ENCODE peak calls at places on chromosomes 1 and 21, in nine cellular contexts. One of them, this sample, is unnamed.

GRCh38 chr1:174999926-175000696 is at the start of gene CACYBP:
- DNase-seq in left ventricle myocardium inferior: no peak
- DNase-seq in endothelial cell of umbilical vein: peak
- DNase-seq in tibial nerve: peak
- DNase-seq in activated CD8-positive, alpha-beta T cell treated with anti-CD3 and anti-CD28 coated beads for 36 hours: peak
- DNase-seq in Panc1: no peak
- DNase-seq in SK-N-SH: peak
- DNase-seq in cardiac muscle cell: peak
- DNase-seq in psoas muscle: no peak
- DNase-seq in this sample: peak

GRCh38 chr1:96049759-96050409 is 671.7 kb upstream of the PTBP2 start:
- DNase-seq in left ventricle myocardium inferior: no peak
- DNase-seq in endothelial cell of umbilical vein: no peak
- DNase-seq in tibial nerve: no peak
- DNase-seq in activated CD8-positive, alpha-beta T cell treated with anti-CD3 and anti-CD28 coated beads for 36 hours: no peak
- DNase-seq in Panc1: no peak
- DNase-seq in SK-N-SH: no peak
- DNase-seq in cardiac muscle cell: no peak
- DNase-seq in psoas muscle: no peak
- DNase-seq in this sample: peak

GRCh38 chr1:18481190-18481920 is 625 bp downstream of the KLHDC7A start:
- DNase-seq in left ventricle myocardium inferior: no peak
- DNase-seq in endothelial cell of umbilical vein: no peak
- DNase-seq in tibial nerve: no peak
- DNase-seq in activated CD8-positive, alpha-beta T cell treated with anti-CD3 and anti-CD28 coated beads for 36 hours: no peak
- DNase-seq in Panc1: no peak
- DNase-seq in SK-N-SH: no peak
- DNase-seq in cardiac muscle cell: no peak
- DNase-seq in psoas muscle: no peak
- DNase-seq in this sample: no peak

GRCh38 chr1:108610073-108610472 is 50.2 kb downstream of the EEIG2 start:
- DNase-seq in left ventricle myocardium inferior: no peak
- DNase-seq in endothelial cell of umbilical vein: peak
- DNase-seq in tibial nerve: no peak
- DNase-seq in activated CD8-positive, alpha-beta T cell treated with anti-CD3 and anti-CD28 coated beads for 36 hours: no peak
- DNase-seq in Panc1: no peak
- DNase-seq in SK-N-SH: no peak
- DNase-seq in cardiac muscle cell: peak
- DNase-seq in psoas muscle: no peak
- DNase-seq in this sample: no peak

GRCh38 chr1:80509965-80510522 is 1290.7 kb upstream of the ADGRL2 start:
- DNase-seq in left ventricle myocardium inferior: no peak
- DNase-seq in endothelial cell of umbilical vein: no peak
- DNase-seq in tibial nerve: no peak
- DNase-seq in activated CD8-positive, alpha-beta T cell treated with anti-CD3 and anti-CD28 coated beads for 36 hours: no peak
- DNase-seq in Panc1: no peak
- DNase-seq in SK-N-SH: no peak
- DNase-seq in cardiac muscle cell: peak
- DNase-seq in psoas muscle: no peak
- DNase-seq in this sample: no peak

GRCh38 chr1:33169290-33170055 is 12.4 kb downstream of the TRIM62 start:
- DNase-seq in left ventricle myocardium inferior: no peak
- DNase-seq in endothelial cell of umbilical vein: no peak
- DNase-seq in tibial nerve: no peak
- DNase-seq in activated CD8-positive, alpha-beta T cell treated with anti-CD3 and anti-CD28 coated beads for 36 hours: no peak
- DNase-seq in Panc1: no peak
- DNase-seq in SK-N-SH: no peak
- DNase-seq in cardiac muscle cell: no peak
- DNase-seq in psoas muscle: no peak
- DNase-seq in this sample: no peak

GRCh38 chr1:47918257-47918867 is 78.8 kb downstream of the TRABD2B start:
- DNase-seq in left ventricle myocardium inferior: no peak
- DNase-seq in endothelial cell of umbilical vein: peak
- DNase-seq in tibial nerve: no peak
- DNase-seq in activated CD8-positive, alpha-beta T cell treated with anti-CD3 and anti-CD28 coated beads for 36 hours: no peak
- DNase-seq in Panc1: no peak
- DNase-seq in SK-N-SH: peak
- DNase-seq in cardiac muscle cell: no peak
- DNase-seq in psoas muscle: no peak
- DNase-seq in this sample: no peak

GRCh38 chr1:92536593-92537332 is 50.0 kb upstream of the GFI1 start:
- DNase-seq in left ventricle myocardium inferior: no peak
- DNase-seq in endothelial cell of umbilical vein: peak
- DNase-seq in tibial nerve: no peak
- DNase-seq in activated CD8-positive, alpha-beta T cell treated with anti-CD3 and anti-CD28 coated beads for 36 hours: peak
- DNase-seq in Panc1: no peak
- DNase-seq in SK-N-SH: no peak
- DNase-seq in cardiac muscle cell: no peak
- DNase-seq in psoas muscle: no peak
- DNase-seq in this sample: no peak

GRCh38 chr1:218568962-218569530 is 223.9 kb downstream of the TGFB2 start:
- DNase-seq in left ventricle myocardium inferior: no peak
- DNase-seq in endothelial cell of umbilical vein: peak
- DNase-seq in tibial nerve: no peak
- DNase-seq in activated CD8-positive, alpha-beta T cell treated with anti-CD3 and anti-CD28 coated beads for 36 hours: no peak
- DNase-seq in Panc1: no peak
- DNase-seq in SK-N-SH: no peak
- DNase-seq in cardiac muscle cell: no peak
- DNase-seq in psoas muscle: no peak
- DNase-seq in this sample: no peak

GRCh38 chr1:150076066-150076465 is 8.5 kb downstream of the VPS45 start:
- DNase-seq in left ventricle myocardium inferior: no peak
- DNase-seq in endothelial cell of umbilical vein: no peak
- DNase-seq in tibial nerve: no peak
- DNase-seq in activated CD8-positive, alpha-beta T cell treated with anti-CD3 and anti-CD28 coated beads for 36 hours: no peak
- DNase-seq in Panc1: no peak
- DNase-seq in SK-N-SH: no peak
- DNase-seq in cardiac muscle cell: no peak
- DNase-seq in psoas muscle: no peak
- DNase-seq in this sample: no peak

GRCh38 chr1:151553659-151554058 is 13.6 kb downstream of the TUFT1 start:
- DNase-seq in left ventricle myocardium inferior: no peak
- DNase-seq in endothelial cell of umbilical vein: no peak
- DNase-seq in tibial nerve: no peak
- DNase-seq in activated CD8-positive, alpha-beta T cell treated with anti-CD3 and anti-CD28 coated beads for 36 hours: no peak
- DNase-seq in Panc1: no peak
- DNase-seq in SK-N-SH: no peak
- DNase-seq in cardiac muscle cell: no peak
- DNase-seq in psoas muscle: no peak
- DNase-seq in this sample: no peak

GRCh38 chr1:171788696-171789095 is 7.2 kb downstream of the METTL13 start:
- DNase-seq in left ventricle myocardium inferior: no peak
- DNase-seq in endothelial cell of umbilical vein: no peak
- DNase-seq in tibial nerve: no peak
- DNase-seq in activated CD8-positive, alpha-beta T cell treated with anti-CD3 and anti-CD28 coated beads for 36 hours: no peak
- DNase-seq in Panc1: no peak
- DNase-seq in SK-N-SH: no peak
- DNase-seq in cardiac muscle cell: no peak
- DNase-seq in psoas muscle: no peak
- DNase-seq in this sample: peak

GRCh38 chr1:179036844-179037465 is 11.3 kb downstream of the FAM20B start:
- DNase-seq in left ventricle myocardium inferior: no peak
- DNase-seq in endothelial cell of umbilical vein: peak
- DNase-seq in tibial nerve: no peak
- DNase-seq in activated CD8-positive, alpha-beta T cell treated with anti-CD3 and anti-CD28 coated beads for 36 hours: peak
- DNase-seq in Panc1: no peak
- DNase-seq in SK-N-SH: no peak
- DNase-seq in cardiac muscle cell: no peak
- DNase-seq in psoas muscle: no peak
- DNase-seq in this sample: peak

GRCh38 chr1:228393268-228393699 is 13.4 kb downstream of the TRIM11 start:
- DNase-seq in left ventricle myocardium inferior: peak
- DNase-seq in endothelial cell of umbilical vein: peak
- DNase-seq in tibial nerve: no peak
- DNase-seq in activated CD8-positive, alpha-beta T cell treated with anti-CD3 and anti-CD28 coated beads for 36 hours: no peak
- DNase-seq in Panc1: no peak
- DNase-seq in SK-N-SH: no peak
- DNase-seq in cardiac muscle cell: peak
- DNase-seq in psoas muscle: peak
- DNase-seq in this sample: peak

GRCh38 chr21:18869105-18869504 is 465.5 kb upstream of the TMPRSS15 start:
- DNase-seq in left ventricle myocardium inferior: no peak
- DNase-seq in endothelial cell of umbilical vein: no peak
- DNase-seq in tibial nerve: no peak
- DNase-seq in activated CD8-positive, alpha-beta T cell treated with anti-CD3 and anti-CD28 coated beads for 36 hours: no peak
- DNase-seq in Panc1: no peak
- DNase-seq in SK-N-SH: no peak
- DNase-seq in cardiac muscle cell: no peak
- DNase-seq in psoas muscle: no peak
- DNase-seq in this sample: no peak
- TF ChIP-seq CTCF in left ventricle myocardium inferior: no peak
- TF ChIP-seq CTCF in endothelial cell of umbilical vein: no peak
- TF ChIP-seq CTCF in tibial nerve: no peak
- TF ChIP-seq CTCF in activated CD8-positive, alpha-beta T cell treated with anti-CD3 and anti-CD28 coated beads for 36 hours: no peak
- TF ChIP-seq CTCF in Panc1: no peak
- TF ChIP-seq CTCF in SK-N-SH: no peak
- TF ChIP-seq CTCF in cardiac muscle cell: no peak
- TF ChIP-seq CTCF in psoas muscle: no peak
- TF ChIP-seq CTCF in this sample: no peak

DNA sequence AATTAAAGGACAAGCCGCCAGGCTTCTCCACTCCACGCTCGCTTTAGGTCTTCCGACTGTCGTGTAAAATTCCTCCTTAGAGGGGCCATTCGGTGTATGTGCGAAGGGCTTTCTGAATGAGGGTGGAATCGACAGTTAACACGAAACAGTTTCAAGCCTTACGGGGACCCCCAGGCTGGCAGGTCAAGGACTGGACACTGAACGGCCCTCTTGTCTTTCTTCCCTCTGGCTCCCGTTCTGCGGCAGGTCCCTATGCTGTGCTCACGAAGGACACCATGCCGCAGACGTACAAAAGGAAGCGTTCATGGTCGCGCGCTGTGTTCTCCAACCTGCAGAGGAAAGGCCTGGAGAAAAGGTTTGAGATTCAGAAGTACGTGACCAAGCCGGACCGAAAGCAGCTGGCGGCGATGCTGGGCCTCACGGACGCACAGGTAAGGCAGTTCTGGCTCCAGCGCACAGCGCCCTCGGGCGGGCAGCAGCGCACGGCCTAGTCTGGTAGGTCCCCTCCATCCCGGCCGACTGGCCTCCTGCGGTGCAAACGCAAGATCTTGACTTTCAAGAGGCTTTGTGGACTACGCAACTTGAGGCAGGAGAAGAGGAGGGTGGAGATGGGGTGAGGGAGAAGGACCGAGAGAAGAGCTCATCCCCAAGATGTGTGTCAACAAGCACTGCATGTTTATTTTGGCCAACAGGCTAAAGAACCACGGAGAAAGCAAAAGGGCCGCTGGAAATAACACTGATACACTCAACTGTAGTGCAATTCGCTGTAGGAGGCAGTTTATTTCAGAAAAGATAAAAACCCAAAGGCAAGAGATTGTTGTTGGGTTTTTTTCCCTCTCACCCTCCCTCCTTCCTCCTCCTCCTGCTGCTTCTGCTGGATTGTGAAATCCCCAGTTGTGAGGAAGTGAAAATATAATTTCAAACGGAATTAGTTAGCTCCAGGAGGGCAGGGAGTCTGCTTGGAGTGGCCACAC is 3.0 kb downstream of the HLX start:
- DNase-seq in left ventricle myocardium inferior: no peak
- DNase-seq in endothelial cell of umbilical vein: no peak
- DNase-seq in tibial nerve: no peak
- DNase-seq in activated CD8-positive, alpha-beta T cell treated with anti-CD3 and anti-CD28 coated beads for 36 hours: no peak
- DNase-seq in Panc1: no peak
- DNase-seq in SK-N-SH: peak
- DNase-seq in cardiac muscle cell: no peak
- DNase-seq in psoas muscle: peak
- DNase-seq in this sample: no peak
- TF ChIP-seq CTCF in left ventricle myocardium inferior: peak
- TF ChIP-seq CTCF in endothelial cell of umbilical vein: no peak
- TF ChIP-seq CTCF in tibial nerve: peak
- TF ChIP-seq CTCF in activated CD8-positive, alpha-beta T cell treated with anti-CD3 and anti-CD28 coated beads for 36 hours: no peak
- TF ChIP-seq CTCF in Panc1: no peak
- TF ChIP-seq CTCF in SK-N-SH: no peak
- TF ChIP-seq CTCF in cardiac muscle cell: peak
- TF ChIP-seq CTCF in psoas muscle: no peak
- TF ChIP-seq CTCF in this sample: no peak

GRCh38 chr1:154276797-154277196 is 4.4 kb downstream of the HAX1 start:
- DNase-seq in left ventricle myocardium inferior: no peak
- DNase-seq in endothelial cell of umbilical vein: no peak
- DNase-seq in tibial nerve: no peak
- DNase-seq in activated CD8-positive, alpha-beta T cell treated with anti-CD3 and anti-CD28 coated beads for 36 hours: peak
- DNase-seq in Panc1: no peak
- DNase-seq in SK-N-SH: peak
- DNase-seq in cardiac muscle cell: no peak
- DNase-seq in psoas muscle: no peak
- DNase-seq in this sample: no peak
- TF ChIP-seq CTCF in left ventricle myocardium inferior: peak
- TF ChIP-seq CTCF in endothelial cell of umbilical vein: no peak
- TF ChIP-seq CTCF in tibial nerve: no peak
- TF ChIP-seq CTCF in activated CD8-positive, alpha-beta T cell treated with anti-CD3 and anti-CD28 coated beads for 36 hours: peak
- TF ChIP-seq CTCF in Panc1: no peak
- TF ChIP-seq CTCF in SK-N-SH: peak
- TF ChIP-seq CTCF in cardiac muscle cell: peak
- TF ChIP-seq CTCF in psoas muscle: peak
- TF ChIP-seq CTCF in this sample: peak

GRCh38 chr1:243413431-243414151 is 157.8 kb downstream of the SDCCAG8 start:
- DNase-seq in left ventricle myocardium inferior: no peak
- DNase-seq in endothelial cell of umbilical vein: no peak
- DNase-seq in tibial nerve: no peak
- DNase-seq in activated CD8-positive, alpha-beta T cell treated with anti-CD3 and anti-CD28 coated beads for 36 hours: no peak
- DNase-seq in Panc1: no peak
- DNase-seq in SK-N-SH: no peak
- DNase-seq in cardiac muscle cell: no peak
- DNase-seq in psoas muscle: no peak
- DNase-seq in this sample: no peak

GRCh38 chr1:243407284-243408018 is 151.6 kb downstream of the SDCCAG8 start:
- DNase-seq in left ventricle myocardium inferior: no peak
- DNase-seq in endothelial cell of umbilical vein: peak
- DNase-seq in tibial nerve: no peak
- DNase-seq in activated CD8-positive, alpha-beta T cell treated with anti-CD3 and anti-CD28 coated beads for 36 hours: no peak
- DNase-seq in Panc1: no peak
- DNase-seq in SK-N-SH: no peak
- DNase-seq in cardiac muscle cell: no peak
- DNase-seq in psoas muscle: no peak
- DNase-seq in this sample: peak

GRCh38 chr1:243408479-243408878 is 152.6 kb downstream of the SDCCAG8 start:
- DNase-seq in left ventricle myocardium inferior: no peak
- DNase-seq in endothelial cell of umbilical vein: no peak
- DNase-seq in tibial nerve: no peak
- DNase-seq in activated CD8-positive, alpha-beta T cell treated with anti-CD3 and anti-CD28 coated beads for 36 hours: no peak
- DNase-seq in Panc1: no peak
- DNase-seq in SK-N-SH: no peak
- DNase-seq in cardiac muscle cell: no peak
- DNase-seq in psoas muscle: no peak
- DNase-seq in this sample: no peak

GRCh38 chr1:243411472-243411871 is 155.6 kb downstream of the SDCCAG8 start:
- DNase-seq in left ventricle myocardium inferior: no peak
- DNase-seq in endothelial cell of umbilical vein: no peak
- DNase-seq in tibial nerve: no peak
- DNase-seq in activated CD8-positive, alpha-beta T cell treated with anti-CD3 and anti-CD28 coated beads for 36 hours: no peak
- DNase-seq in Panc1: no peak
- DNase-seq in SK-N-SH: no peak
- DNase-seq in cardiac muscle cell: no peak
- DNase-seq in psoas muscle: no peak
- DNase-seq in this sample: no peak

DNA sequence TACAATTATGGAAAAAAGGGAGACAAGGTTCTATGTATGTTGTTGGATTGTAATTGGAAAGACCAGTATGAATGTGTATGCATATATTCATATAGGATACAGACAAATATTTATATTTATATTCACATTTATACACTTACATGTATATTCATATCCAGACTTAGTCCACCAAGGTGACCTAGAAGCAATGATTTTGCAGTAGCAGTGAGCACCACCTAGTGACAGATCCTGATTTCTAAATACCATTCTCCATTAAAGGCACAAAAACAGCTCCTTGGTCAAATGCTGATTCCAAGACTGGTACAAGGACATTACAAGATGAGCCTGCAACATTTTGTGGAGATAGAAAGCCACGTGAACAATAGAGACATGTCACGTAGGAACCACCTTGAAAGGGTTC is 153.4 kb downstream of the SDCCAG8 start:
- DNase-seq in left ventricle myocardium inferior: no peak
- DNase-seq in endothelial cell of umbilical vein: peak
- DNase-seq in tibial nerve: no peak
- DNase-seq in activated CD8-positive, alpha-beta T cell treated with anti-CD3 and anti-CD28 coated beads for 36 hours: no peak
- DNase-seq in Panc1: no peak
- DNase-seq in SK-N-SH: no peak
- DNase-seq in cardiac muscle cell: no peak
- DNase-seq in psoas muscle: no peak
- DNase-seq in this sample: no peak
- TF ChIP-seq CTCF in left ventricle myocardium inferior: no peak
- TF ChIP-seq CTCF in endothelial cell of umbilical vein: peak
- TF ChIP-seq CTCF in tibial nerve: no peak
- TF ChIP-seq CTCF in activated CD8-positive, alpha-beta T cell treated with anti-CD3 and anti-CD28 coated beads for 36 hours: no peak
- TF ChIP-seq CTCF in Panc1: peak
- TF ChIP-seq CTCF in SK-N-SH: peak
- TF ChIP-seq CTCF in cardiac muscle cell: peak
- TF ChIP-seq CTCF in psoas muscle: peak
- TF ChIP-seq CTCF in this sample: peak

This sample was measured in bronchial epithelial cell.